ENCODE peak calls at places on chromosomes 16 and 17, in nine cellular contexts. Z, O, U, F, T, K, I, V and N are unnamed samples.

GRCh38 chr17:2087597-2088211 is 32.8 kb downstream of the HIC1 start:
- DNase-seq in Z (peak), O (no peak), U (peak), F (peak), T (no peak), K (no peak), I (no peak), V (no peak), N (no peak)

GRCh38 chr17:46769531-46770438 is 48.7 kb downstream of the WNT3 start:
- DNase-seq in Z (no peak), O (no peak), U (peak), F (no peak), T (no peak), K (no peak), I (no peak), V (peak), N (no peak)

GRCh38 chr16:67393111-67393789 is at the start of gene TPPP3:
- DNase-seq in Z (peak), O (no peak), U (peak), F (peak), T (peak), K (peak), I (peak), V (peak), N (peak)

GRCh38 chr17:73901661-73902415 is 257.6 kb upstream of the SDK2 start:
- DNase-seq in Z (peak), O (no peak), U (peak), F (no peak), T (no peak), K (peak), I (peak), V (no peak), N (no peak)

GRCh38 chr17:77358801-77359716 is 218.3 kb downstream of the SEC14L1 start:
- DNase-seq in Z (no peak), O (no peak), U (no peak), F (no peak), T (no peak), K (peak), I (no peak), V (peak), N (no peak)

GRCh38 chr17:50221500-50222480 is 20.4 kb upstream of the COL1A1 start:
- DNase-seq in Z (no peak), O (no peak), U (peak), F (peak), T (peak), K (no peak), I (no peak), V (no peak), N (no peak)

GRCh38 chr17:73952498-73953205 is 250.8 kb upstream of the RPL38 start:
- DNase-seq in Z (peak), O (no peak), U (peak), F (no peak), T (peak), K (peak), I (peak), V (peak), N (no peak)

GRCh38 chr17:57624390-57624789 is 120.7 kb downstream of the CCDC182 start:
- DNase-seq in Z (no peak), O (no peak), U (no peak), F (no peak), T (no peak), K (no peak), I (no peak), V (peak), N (no peak)

GRCh38 chr17:2770129-2770528 is 20.7 kb upstream of the CCDC92B start:
- DNase-seq in Z (no peak), O (no peak), U (no peak), F (no peak), T (no peak), K (no peak), I (no peak), V (no peak), N (no peak)

GRCh38 chr17:66945451-66945850 is 19.1 kb upstream of the CACNG4 start:
- DNase-seq in Z (no peak), O (no peak), U (no peak), F (no peak), T (no peak), K (no peak), I (no peak), V (peak), N (peak)

GRCh38 chr17:16973760-16974540 is 2.0 kb upstream of the TNFRSF13B start:
- DNase-seq in Z (no peak), O (no peak), U (no peak), F (no peak), T (no peak), K (no peak), I (no peak), V (no peak), N (no peak)

GRCh38 chr16:88651276-88651988 is 579 bp upstream of the CYBA start:
- DNase-seq in Z (peak), O (peak), U (peak), F (no peak), T (no peak), K (peak), I (peak), V (no peak), N (no peak)

GRCh38 chr17:32909787-32910369 is 18.1 kb upstream of the TMEM98 start:
- DNase-seq in Z (peak), O (peak), U (peak), F (peak), T (peak), K (peak), I (no peak), V (no peak), N (peak)

GRCh38 chr16:48611329-48612137 is 1.6 kb upstream of the N4BP1 start:
- DNase-seq in Z (no peak), O (no peak), U (peak), F (no peak), T (no peak), K (peak), I (peak), V (peak), N (no peak)

GRCh38 chr17:36721560-36722120 is 120.3 kb downstream of the MRM1 start:
- DNase-seq in Z (no peak), O (no peak), U (peak), F (no peak), T (no peak), K (no peak), I (no peak), V (no peak), N (no peak)

GRCh38 chr17:2841606-2842005 is 45.4 kb downstream of the RAP1GAP2 start:
- DNase-seq in Z (no peak), O (no peak), U (no peak), F (no peak), T (no peak), K (no peak), I (no peak), V (no peak), N (no peak)

GRCh38 chr16:70789927-70790447 is 11.0 kb downstream of the VAC14 start:
- DNase-seq in Z (no peak), O (no peak), U (no peak), F (no peak), T (no peak), K (no peak), I (no peak), V (no peak), N (no peak)

GRCh38 chr17:81713004-81713555 is 996 bp downstream of the SLC25A10 start:
- DNase-seq in Z (no peak), O (no peak), U (no peak), F (no peak), T (no peak), K (no peak), I (peak), V (no peak), N (no peak)

GRCh38 chr17:64723781-64724180 is 61.7 kb upstream of the SMURF2 start:
- DNase-seq in Z (no peak), O (no peak), U (no peak), F (no peak), T (no peak), K (no peak), I (no peak), V (no peak), N (no peak)

GRCh38 chr16:85111184-85111583 is 1.1 kb downstream of the CIBAR2 start:
- DNase-seq in Z (no peak), O (no peak), U (no peak), F (no peak), T (no peak), K (no peak), I (no peak), V (no peak), N (no peak)

GRCh38 chr17:7328840-7329359 is at the start of gene NEURL4:
- DNase-seq in Z (no peak), O (no peak), U (peak), F (no peak), T (no peak), K (no peak), I (no peak), V (no peak), N (no peak)
- TF ChIP-seq CTCF in Z (peak), O (no peak), U (peak), F (no peak), T (peak), K (no peak), I (no peak), V (peak), N (no peak)

GRCh38 chr16:62079236-62079635 is 43.0 kb upstream of the CDH8 start:
- DNase-seq in Z (no peak), O (no peak), U (no peak), F (no peak), T (no peak), K (no peak), I (no peak), V (no peak), N (no peak)

GRCh38 chr16:62077998-62078397 is 41.8 kb upstream of the CDH8 start:
- DNase-seq in Z (no peak), O (no peak), U (no peak), F (no peak), T (no peak), K (no peak), I (no peak), V (no peak), N (no peak)
- TF ChIP-seq CTCF in Z (no peak), O (no peak), U (no peak), F (no peak), T (no peak), K (no peak), I (no peak), V (peak), N (no peak)

GRCh38 chr16:838741-839140 is 38.2 kb upstream of the GNG13 start:
- DNase-seq in Z (no peak), O (no peak), U (no peak), F (no peak), T (no peak), K (no peak), I (no peak), V (no peak), N (no peak)
- TF ChIP-seq CTCF in Z (no peak), O (no peak), U (no peak), F (no peak), T (no peak), K (no peak), I (no peak), V (no peak), N (no peak)

GRCh38 chr17:75877752-75878173 is 618 bp downstream of the TRIM47 start:
- DNase-seq in Z (peak), O (no peak), U (peak), F (peak), T (peak), K (peak), I (peak), V (peak), N (no peak)

GRCh38 chr17:75876938-75877751 is 1.2 kb downstream of the TRIM47 start:
- DNase-seq in Z (peak), O (peak), U (peak), F (peak), T (peak), K (peak), I (peak), V (peak), N (peak)

GRCh38 chr17:75875940-75876189 is 2.5 kb downstream of the TRIM47 start:
- DNase-seq in Z (peak), O (no peak), U (no peak), F (peak), T (no peak), K (no peak), I (no peak), V (no peak), N (no peak)

GRCh38 chr17:75876190-75876937 is 2.0 kb downstream of the TRIM47 start:
- DNase-seq in Z (no peak), O (peak), U (peak), F (peak), T (no peak), K (peak), I (peak), V (peak), N (no peak)

DNA sequence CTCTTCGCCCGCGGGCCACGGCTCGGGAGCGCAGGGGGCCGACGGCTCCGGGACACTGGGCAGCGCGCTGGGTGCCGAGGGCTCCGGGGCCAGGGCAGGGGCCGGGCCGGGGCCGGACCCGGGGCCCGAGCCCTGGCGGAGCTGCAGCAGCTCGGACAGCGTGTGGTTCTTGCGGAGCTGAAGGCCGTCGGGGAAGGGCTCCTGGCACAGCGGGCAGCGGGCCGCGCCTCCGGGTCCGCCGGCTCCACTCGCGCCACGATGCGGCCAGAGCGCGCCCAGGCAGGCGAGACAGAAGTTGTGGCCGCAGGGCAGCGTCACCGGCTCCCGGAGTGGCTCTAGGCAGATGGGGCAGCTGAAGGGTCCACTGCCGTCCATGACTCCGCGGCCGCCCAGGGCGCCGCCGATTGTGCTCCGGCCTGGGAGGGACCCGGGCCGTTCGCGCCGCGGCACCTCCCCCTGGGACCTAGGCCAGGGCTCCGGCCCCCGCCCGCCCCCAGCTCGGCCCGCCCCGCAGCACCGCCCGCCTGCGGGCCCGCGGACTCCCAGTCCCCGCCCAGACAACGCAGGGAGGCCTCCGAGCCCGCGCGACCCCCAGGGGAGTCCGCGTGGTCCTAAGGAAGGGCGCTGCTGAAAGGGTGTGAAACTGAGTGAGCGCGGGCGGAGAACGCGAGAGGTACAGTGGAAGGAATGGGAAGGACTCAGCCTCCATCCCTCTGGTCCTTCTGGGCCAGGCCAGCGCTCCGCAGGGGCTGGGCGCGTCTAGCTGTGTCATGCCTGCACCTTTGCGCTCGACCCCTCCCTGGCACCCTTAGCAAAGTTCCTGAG is at the start of gene TRIM47:
- DNase-seq in Z (peak), O (no peak), U (peak), F (peak), T (peak), K (peak), I (peak), V (peak), N (no peak)
- TF ChIP-seq CTCF in Z (no peak), O (peak), U (no peak), F (peak), T (peak), K (no peak), I (no peak), V (peak), N (no peak)